ENCODE peak calls at places on chromosomes 11 and 22, in ten cellular contexts. P is pancreas, B is endothelial cell, E is Calu3, N is epithelial cell of esophagus, C is mesothelial cell of epicardium, V is tibial artery, Q is astrocyte, W is A549, K is esophagus squamous epithelium. G is an unnamed sample.
A peak's percentile ranks its signal among the peaks of the same experiment; 100 is the strongest.

GRCh38 chr11:119722281-119722794 is 6.7 kb downstream of the NECTIN1 start:
- DNase-seq in W (no peak), E (no peak), V (no peak), B (no peak), Q (no peak), C (no peak), N (no peak), P (peak; percentile 93), K (no peak), G (no peak)

GRCh38 chr11:26709057-26709456 is 12.8 kb downstream of the SLC5A12 start:
- DNase-seq in P (no peak), Q (no peak), E (no peak), K (no peak), W (no peak), B (no peak), V (no peak), N (no peak), C (no peak), G (no peak)

GRCh38 chr11:69854719-69855118 is 35.5 kb upstream of the FGF3 start:
- DNase-seq in C (no peak), V (no peak), N (peak; percentile 78), P (no peak), K (no peak), Q (peak; percentile 65), E (peak; percentile 33), B (no peak), W (peak; percentile 27), G (no peak)

GRCh38 chr11:96035031-96035743 is 111.3 kb upstream of the MTMR2 start:
- DNase-seq in P (no peak), C (no peak), W (no peak), K (no peak), E (no peak), V (no peak), Q (no peak), N (no peak), B (no peak), G (no peak)

GRCh38 chr11:74842967-74843366 is 94.3 kb downstream of the RNF169 start:
- DNase-seq in K (no peak), B (no peak), Q (no peak), N (no peak), V (no peak), C (no peak), E (no peak), W (no peak), P (no peak), G (no peak)

GRCh38 chr22:45743687-45744086 is 72.1 kb downstream of the ATXN10 start:
- DNase-seq in P (no peak), B (no peak), E (peak; percentile 28), N (peak; percentile 35), K (no peak), V (no peak), C (no peak), W (no peak), Q (no peak), G (no peak)

GRCh38 chr11:27362749-27363575 is at the start of gene CCDC34:
- DNase-seq in P (peak; percentile 91), Q (peak; percentile 83), N (peak; percentile 96), W (peak; percentile 87), B (peak; percentile 92), V (peak; percentile 91), C (peak; percentile 90), K (peak; percentile 50), E (peak; percentile 92), G (peak; percentile 84)

GRCh38 chr22:19644314-19645223 is 69.7 kb upstream of the SEPTIN5 start:
- DNase-seq in W (no peak), P (no peak), K (no peak), Q (no peak), C (no peak), V (peak; percentile 51), B (no peak), E (no peak), N (no peak), G (no peak)

GRCh38 chr11:82521427-82521826 is 212.2 kb downstream of the FAM181B start:
- DNase-seq in E (no peak), W (no peak), C (no peak), P (peak; percentile 12), N (no peak), K (no peak), Q (no peak), V (no peak), B (no peak), G (no peak)

GRCh38 chr11:82863209-82863608 is 37.0 kb downstream of the PRCP start:
- DNase-seq in E (no peak), W (no peak), C (no peak), Q (no peak), V (no peak), B (no peak), P (no peak), N (no peak), K (no peak), G (no peak)

GRCh38 chr22:25900390-25900789 is 158.4 kb downstream of the MYO18B start:
- DNase-seq in W (no peak), K (no peak), N (no peak), Q (no peak), V (no peak), B (no peak), C (no peak), P (no peak), E (no peak), G (no peak)

GRCh38 chr22:35380013-35380412 is 883 bp upstream of the HMOX1 start:
- DNase-seq in N (peak; percentile 39), P (no peak), K (no peak), Q (no peak), W (no peak), V (no peak), B (no peak), E (no peak), C (no peak), G (no peak)

GRCh38 chr11:1178201-1178885 is 20.6 kb downstream of the MUC5AC start:
- DNase-seq in E (no peak), V (no peak), K (no peak), P (no peak), N (no peak), W (no peak), Q (no peak), B (no peak), C (no peak), G (no peak)

GRCh38 chr11:86816251-86816726 is 15.9 kb downstream of the PRSS23 start:
- DNase-seq in Q (peak; percentile 47), B (no peak), P (no peak), V (no peak), W (no peak), N (no peak), C (no peak), K (no peak), E (no peak), G (no peak)

GRCh38 chr11:111359223-111360149 is 19.6 kb downstream of the POU2AF1 start:
- DNase-seq in N (peak; percentile 15), V (no peak), Q (no peak), B (no peak), E (no peak), K (no peak), C (no peak), W (no peak), P (no peak), G (no peak)
- TF ChIP-seq CTCF in N (peak; percentile 14), V (no peak), Q (no peak), B (no peak), E (no peak), K (no peak), C (no peak), W (no peak), P (no peak), G (no peak)

GRCh38 chr11:8870461-8871282 is 40.3 kb upstream of the AKIP1 start:
- DNase-seq in K (no peak), V (peak; percentile 69), C (peak; percentile 76), Q (peak; percentile 75), B (peak; percentile 62), N (peak; percentile 85), E (peak; percentile 65), P (peak; percentile 70), W (peak; percentile 58), G (peak; percentile 16)
- TF ChIP-seq CTCF in K (no peak), V (no peak), C (no peak), Q (no peak), B (no peak), N (peak; percentile 10), E (no peak), P (no peak), W (no peak), G (no peak)

GRCh38 chr11:75911459-75911858 is 96.4 kb downstream of the UVRAG start:
- DNase-seq in W (no peak), E (no peak), V (no peak), P (no peak), Q (no peak), B (no peak), C (no peak), N (no peak), K (no peak), G (no peak)

GRCh38 chr11:75916882-75917281 is 101.9 kb downstream of the UVRAG start:
- DNase-seq in B (no peak), V (no peak), W (no peak), P (no peak), E (no peak), K (no peak), N (no peak), C (no peak), Q (no peak), G (no peak)

GRCh38 chr11:75918295-75918694 is 103.3 kb downstream of the UVRAG start:
- DNase-seq in K (no peak), V (no peak), Q (no peak), C (no peak), N (no peak), E (no peak), W (no peak), B (no peak), P (no peak), G (no peak)

GRCh38 chr11:75919525-75919924 is 104.5 kb downstream of the UVRAG start:
- DNase-seq in N (no peak), B (no peak), V (no peak), W (no peak), P (no peak), C (no peak), Q (no peak), K (no peak), E (no peak), G (no peak)

DNA sequence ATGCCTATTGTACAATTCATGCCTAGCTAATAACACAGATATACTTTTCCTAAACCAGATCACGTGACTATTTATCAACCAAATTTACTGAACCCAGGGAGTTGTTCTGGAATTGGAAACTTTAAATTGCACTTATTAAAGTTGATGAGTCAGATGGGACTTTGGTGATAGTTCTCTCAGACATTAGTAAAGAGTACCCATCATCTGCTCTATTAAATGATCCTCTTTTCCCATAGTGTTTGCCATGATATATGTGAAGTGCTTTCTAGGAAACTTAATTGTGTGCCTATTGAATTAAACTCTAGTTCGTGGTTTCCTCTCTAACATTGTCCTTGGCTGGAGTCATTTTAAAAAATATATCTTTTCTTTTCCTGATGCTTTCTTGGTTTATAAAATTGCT is 99.0 kb downstream of the UVRAG start:
- DNase-seq in C (no peak), V (no peak), E (no peak), Q (no peak), W (no peak), B (no peak), P (no peak), N (no peak), K (no peak), G (no peak)
- TF ChIP-seq CTCF in C (no peak), V (no peak), E (no peak), Q (no peak), W (no peak), B (no peak), P (no peak), N (no peak), K (no peak), G (no peak)

DNA sequence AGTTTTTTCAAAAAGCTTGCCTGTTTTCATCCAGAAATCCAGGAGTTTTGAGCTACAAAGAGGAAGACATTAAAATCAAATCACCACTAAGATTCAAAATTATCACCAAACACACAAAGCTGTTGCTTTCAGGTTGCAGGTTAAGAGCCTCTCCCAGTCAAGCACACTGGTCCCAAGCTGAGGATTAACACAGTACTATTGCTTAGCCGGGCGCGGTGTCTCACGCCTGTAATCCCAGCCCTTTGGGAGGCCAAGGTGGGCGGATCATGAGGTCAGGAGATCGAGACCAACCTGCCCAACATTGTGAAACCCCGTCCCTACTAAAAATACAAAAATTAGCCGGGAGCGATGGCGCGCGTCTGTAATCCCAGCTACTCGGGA is 1165.1 kb downstream of the LRRC4C start:
- DNase-seq in C (no peak), K (no peak), W (no peak), Q (no peak), B (no peak), P (no peak), E (no peak), N (no peak), V (no peak), G (no peak)
- TF ChIP-seq CTCF in C (no peak), K (no peak), W (no peak), Q (no peak), B (no peak), P (no peak), E (no peak), N (no peak), V (no peak), G (no peak)

G was measured in activated B cell treated with CpG ODN at 0.5 μM for 24 hours.